ENCODE peak calls at places on chromosome 2, in six cellular contexts. O is fibroblast of the aortic adventitia; S is dermis microvascular lymphatic vessel endothelial cell; M is stimulated activated CD4-positive, alpha-beta T cell treated with anti-CD3 and anti-CD28 coated beads, Interleukin-1b, Interleukin-23, amount 100 ng/mL, for 24 hours; V is CD4-positive, CD25-positive, alpha-beta regulatory T cell; H is A172. U is an unnamed sample.

GRCh38 chr2:101613073-101613704 is 84.3 kb upstream of the MAP4K4 start:
- DNase-seq in O (no peak), S (no peak), M (no peak), V (no peak), H (no peak), U (no peak)

GRCh38 chr2:189613077-189613636 is 32.6 kb upstream of the SLC40A1 start:
- DNase-seq in O (peak; percentile 98), S (peak; percentile 96), M (no peak), V (no peak), H (peak; percentile 66), U (peak; percentile 91)

GRCh38 chr2:106068415-106068814 is 125.7 kb downstream of the UXS1 start:
- DNase-seq in O (no peak), S (no peak), M (no peak), V (no peak), H (no peak), U (no peak)

GRCh38 chr2:224816816-224817215 is 100.7 kb upstream of the CCDC195 start:
- DNase-seq in O (peak; percentile 82), S (peak; percentile 68), M (no peak), V (no peak), H (peak; percentile 90), U (peak; percentile 19)

GRCh38 chr2:85237849-85238570 is 89.8 kb downstream of the TGOLN2 start:
- DNase-seq in O (no peak), S (peak; percentile 17), M (no peak), V (no peak), H (no peak), U (no peak)

GRCh38 chr2:49480520-49480919 is 326.2 kb upstream of the FSHR start:
- DNase-seq in O (no peak), S (no peak), M (no peak), V (no peak), H (no peak), U (no peak)

GRCh38 chr2:180625006-180625844 is 355.2 kb upstream of the UBE2E3 start:
- DNase-seq in O (peak; percentile 81), S (no peak), M (no peak), V (no peak), H (peak; percentile 90), U (no peak)

GRCh38 chr2:236665572-236666118 is 96.0 kb downstream of the ACKR3 start:
- DNase-seq in O (no peak), S (no peak), M (no peak), V (no peak), H (peak; percentile 81), U (no peak)

GRCh38 chr2:236646441-236646840 is 76.8 kb downstream of the ACKR3 start:
- DNase-seq in O (no peak), S (no peak), M (no peak), V (no peak), H (no peak), U (no peak)

GRCh38 chr2:227853204-227853629 is 18.2 kb upstream of the DAW1 start:
- DNase-seq in O (peak; percentile 98), S (no peak), M (no peak), V (no peak), H (peak; percentile 87), U (no peak)

GRCh38 chr2:147649288-147649687 is 195.5 kb upstream of the ACVR2A start:
- DNase-seq in O (no peak), S (no peak), M (no peak), V (no peak), H (no peak), U (no peak)

GRCh38 chr2:19187323-19188020 is 171.0 kb downstream of the OSR1 start:
- DNase-seq in O (peak; percentile 48), S (no peak), M (no peak), V (no peak), H (peak; percentile 53), U (no peak)

GRCh38 chr2:85537600-85538506 is 1.1 kb upstream of the MAT2A start:
- DNase-seq in O (peak; percentile 58), S (peak; percentile 56), M (no peak), V (peak; percentile 69), H (peak; percentile 61), U (no peak)

GRCh38 chr2:108988796-108989713 is at the start of gene EDAR:
- DNase-seq in O (no peak), S (peak; percentile 38), M (no peak), V (peak; percentile 25), H (no peak), U (no peak)

GRCh38 chr2:43224571-43225092 is 1.8 kb downstream of the ZFP36L2 start:
- DNase-seq in O (peak; percentile 52), S (peak; percentile 44), M (no peak), V (no peak), H (no peak), U (no peak)

GRCh38 chr2:864501-865106 is 86.0 kb upstream of the SNTG2 start:
- DNase-seq in O (no peak), S (no peak), M (no peak), V (no peak), H (no peak), U (no peak)

GRCh38 chr2:121699421-121700328 is 37.0 kb downstream of the NIFK start:
- DNase-seq in O (peak; percentile 43), S (peak; percentile 75), M (peak; percentile 52), V (peak; percentile 88), H (peak; percentile 95), U (no peak)

GRCh38 chr2:227163445-227163997 is 484 bp downstream of the COL4A4 start:
- DNase-seq in O (peak; percentile 17), S (no peak), M (no peak), V (no peak), H (no peak), U (no peak)

GRCh38 chr2:39234754-39235153 is 9.0 kb downstream of the CDKL4 start:
- DNase-seq in O (peak; percentile 11), S (no peak), M (no peak), V (no peak), H (no peak), U (no peak)

GRCh38 chr2:40721595-40721994 is 269.7 kb upstream of the SLC8A1 start:
- DNase-seq in O (peak; percentile 16), S (no peak), M (no peak), V (no peak), H (peak; percentile 65), U (no peak)

GRCh38 chr2:168849610-168850009 is 40.6 kb downstream of the SPC25 start:
- DNase-seq in O (peak; percentile 37), S (peak; percentile 36), M (no peak), V (no peak), H (peak; percentile 16), U (peak; percentile 2)

GRCh38 chr2:25349397-25349796 is 7.7 kb upstream of the DNMT3A start:
- DNase-seq in O (peak; percentile 71), S (no peak), M (no peak), V (no peak), H (peak; percentile 74), U (no peak)

GRCh38 chr2:135980450-135981080 is 4.9 kb downstream of the DARS1 start:
- DNase-seq in O (no peak), S (no peak), M (no peak), V (no peak), H (no peak), U (no peak)

GRCh38 chr2:202933139-202933510 is 21.1 kb downstream of the CARF start:
- DNase-seq in O (no peak), S (no peak), M (no peak), V (no peak), H (no peak), U (no peak)

GRCh38 chr2:235793163-235793752 is 299.4 kb downstream of the AGAP1 start:
- DNase-seq in O (no peak), S (peak; percentile 28), M (no peak), V (peak; percentile 2), H (peak; percentile 55), U (no peak)

GRCh38 chr2:130241041-130241707 is 42.9 kb upstream of the TUBA3E start:
- DNase-seq in O (no peak), S (peak; percentile 81), M (no peak), V (no peak), H (peak; percentile 97), U (peak; percentile 47)

GRCh38 chr2:15115786-15116185 is 445.3 kb downstream of the NBAS start:
- DNase-seq in O (no peak), S (no peak), M (no peak), V (no peak), H (no peak), U (no peak)

GRCh38 chr2:233165895-233166661 is 85.4 kb upstream of the ATG16L1 start:
- DNase-seq in O (peak; percentile 16), S (peak; percentile 30), M (no peak), V (peak; percentile 69), H (peak; percentile 91), U (no peak)

GRCh38 chr2:113283704-113284284 is 5.1 kb upstream of the PAX8 start:
- DNase-seq in O (peak; percentile 87), S (peak; percentile 63), M (no peak), V (no peak), H (peak; percentile 99), U (peak; percentile 15)

GRCh38 chr2:175769200-175769599 is 232.9 kb downstream of the LNPK start:
- DNase-seq in O (peak; percentile 6), S (no peak), M (no peak), V (no peak), H (no peak), U (no peak)

GRCh38 chr2:134512734-134513467 is 205.9 kb downstream of the TMEM163 start:
- DNase-seq in O (no peak), S (no peak), M (no peak), V (no peak), H (no peak), U (no peak)

GRCh38 chr2:143171817-143172216 is 42.6 kb downstream of the ARHGAP15 start:
- DNase-seq in O (peak; percentile 10), S (no peak), M (no peak), V (no peak), H (no peak), U (no peak)

GRCh38 chr2:241519669-241520068 is 11.3 kb upstream of the STK25 start:
- DNase-seq in O (no peak), S (no peak), M (no peak), V (no peak), H (no peak), U (no peak)